ENCODE peak calls at places on chromosomes 1 and 21, in ten cellular contexts. B is CD8-positive, alpha-beta T cell; G is left ventricle myocardium inferior; L is HCT116; W is hepatocyte; P is AG09309; K is GM23338; V is transverse colon; A is fibroblast of lung; M is upper lobe of right lung. E is an unnamed sample.

GRCh38 chr1:16026723-16027484 is 5.1 kb downstream of the CLCNKA start:
- DNase-seq in K (peak), G (no peak), P (no peak), M (no peak), V (peak), L (no peak), A (no peak), W (peak), B (peak), E (no peak)

GRCh38 chr1:23867542-23867952 is 543 bp downstream of the FUCA1 start:
- DNase-seq in A (no peak), M (no peak), G (no peak), W (peak), K (peak), P (no peak), L (no peak), V (no peak), B (no peak), E (no peak)

GRCh38 chr1:240192851-240193250 is 101.2 kb downstream of the FMN2 start:
- DNase-seq in L (no peak), W (no peak), V (no peak), K (no peak), M (no peak), P (no peak), G (no peak), A (no peak), B (no peak), E (no peak)

GRCh38 chr1:17831619-17832018 is 76.5 kb downstream of the ACTL8 start:
- DNase-seq in M (no peak), K (peak), G (no peak), W (peak), V (no peak), L (no peak), A (peak), P (no peak), B (no peak), E (peak)

GRCh38 chr1:53141487-53142055 is 867 bp downstream of the SLC1A7 start:
- DNase-seq in K (no peak), A (no peak), W (no peak), B (no peak), G (no peak), P (no peak), L (no peak), M (no peak), V (no peak), E (no peak)

GRCh38 chr1:64881281-64881680 is 85.1 kb downstream of the JAK1 start:
- DNase-seq in G (no peak), B (no peak), V (no peak), W (no peak), L (no peak), K (no peak), M (no peak), P (peak), A (no peak), E (no peak)

GRCh38 chr1:42747125-42747524 is 7.1 kb upstream of the CLDN19 start:
- DNase-seq in B (peak), V (peak), P (no peak), W (peak), L (no peak), A (peak), G (peak), K (peak), M (no peak), E (peak)

GRCh38 chr1:41397943-41398342 is 36.7 kb downstream of the FOXO6 start:
- DNase-seq in W (no peak), G (no peak), P (no peak), B (no peak), M (no peak), L (no peak), V (no peak), K (no peak), A (no peak), E (no peak)

GRCh38 chr1:3221112-3222041 is 152.4 kb downstream of the PRDM16 start:
- DNase-seq in K (no peak), M (no peak), V (no peak), L (no peak), B (no peak), P (no peak), G (peak), A (no peak), W (no peak), E (no peak)

GRCh38 chr1:153531638-153532037 is 4.2 kb downstream of the S100A6 start:
- DNase-seq in W (no peak), V (no peak), B (no peak), G (no peak), K (no peak), P (no peak), M (peak), A (no peak), L (no peak), E (no peak)

GRCh38 chr1:10710489-10710888 is 86.0 kb downstream of the CASZ1 start:
- DNase-seq in W (no peak), A (no peak), L (no peak), G (no peak), P (no peak), B (no peak), K (no peak), M (no peak), V (no peak), E (no peak)

GRCh38 chr1:2413495-2414296 is 1.3 kb upstream of the PEX10 start:
- DNase-seq in P (no peak), B (no peak), K (peak), L (no peak), M (no peak), W (no peak), G (no peak), V (peak), A (no peak), E (no peak)

GRCh38 chr1:110450928-110451327 is at the start of gene PROK1:
- DNase-seq in B (no peak), A (no peak), G (no peak), K (no peak), P (no peak), V (no peak), M (no peak), L (no peak), W (no peak), E (no peak)

GRCh38 chr1:44072204-44072603 is 40.9 kb upstream of the SLC6A9 start:
- DNase-seq in W (no peak), A (peak), G (no peak), B (no peak), L (peak), V (no peak), K (no peak), P (peak), M (no peak), E (peak)

GRCh38 chr1:225494789-225495359 is 67.0 kb upstream of the LBR start:
- DNase-seq in M (no peak), W (no peak), G (no peak), A (no peak), K (no peak), B (no peak), P (no peak), V (no peak), L (no peak), E (no peak)

GRCh38 chr1:16067127-16067768 is 6.2 kb downstream of the FAM131C start:
- DNase-seq in K (peak), B (no peak), A (no peak), W (peak), G (peak), L (no peak), V (peak), M (no peak), P (no peak), E (no peak)

GRCh38 chr1:231357831-231358354 is 19.8 kb downstream of the SPRTN start:
- DNase-seq in M (no peak), P (peak), A (peak), V (peak), W (peak), K (peak), G (no peak), B (no peak), L (peak), E (peak)

GRCh38 chr1:206911064-206911663 is 10.6 kb downstream of the FCMR start:
- DNase-seq in B (no peak), K (peak), A (peak), G (no peak), M (no peak), V (no peak), L (no peak), W (peak), P (peak), E (peak)

GRCh38 chr1:2052756-2053155 is 2.5 kb downstream of the PRKCZ start:
- DNase-seq in A (no peak), L (no peak), V (no peak), W (no peak), M (no peak), K (no peak), B (no peak), G (no peak), P (no peak), E (no peak)

GRCh38 chr21:36155603-36156338 is 853 bp upstream of the DOP1B start:
- DNase-seq in L (no peak), A (no peak), B (no peak), P (no peak), K (peak), W (peak), M (peak), G (peak), V (peak), E (no peak)

GRCh38 chr1:907611-908451 is 15.9 kb upstream of the SAMD11 start:
- DNase-seq in B (no peak), L (no peak), W (no peak), V (peak), A (no peak), M (no peak), K (peak), P (no peak), G (no peak), E (no peak)

GRCh38 chr1:201739054-201739453 is 89.9 kb upstream of the IPO9 start:
- DNase-seq in V (no peak), L (no peak), B (no peak), G (no peak), W (no peak), A (no peak), M (no peak), P (no peak), K (peak), E (peak)

GRCh38 chr1:28190996-28191645 is 14.6 kb upstream of the PTAFR start:
- DNase-seq in M (peak), P (no peak), K (no peak), W (no peak), A (no peak), V (no peak), B (no peak), L (no peak), G (no peak), E (peak)

GRCh38 chr1:70807088-70807664 is 240.4 kb downstream of the PTGER3 start:
- DNase-seq in L (no peak), A (no peak), B (no peak), G (no peak), P (no peak), M (no peak), K (no peak), V (no peak), W (no peak), E (no peak)

GRCh38 chr1:193070942-193071341 is 11.5 kb downstream of the RO60 start:
- DNase-seq in V (no peak), G (no peak), A (no peak), L (no peak), K (peak), M (no peak), P (no peak), W (no peak), B (no peak), E (no peak)

GRCh38 chr1:19981507-19982312 is 2.3 kb upstream of the PLA2G2A start:
- DNase-seq in A (no peak), L (no peak), G (no peak), P (no peak), V (no peak), M (no peak), B (no peak), W (peak), K (no peak), E (no peak)

GRCh38 chr21:36316872-36317484 is 3.0 kb upstream of the MORC3 start:
- DNase-seq in V (no peak), G (no peak), W (no peak), L (no peak), B (no peak), M (no peak), K (no peak), A (no peak), P (no peak), E (no peak)

GRCh38 chr21:44434936-44435635 is 20.2 kb upstream of the LRRC3 start:
- DNase-seq in G (peak), M (peak), W (no peak), P (no peak), L (no peak), V (peak), K (no peak), A (no peak), B (no peak), E (no peak)

GRCh38 chr1:87219626-87220025 is 109.1 kb upstream of the LMO4 start:
- DNase-seq in P (no peak), K (no peak), L (no peak), M (no peak), A (peak), G (no peak), W (no peak), V (no peak), B (no peak), E (peak)
- H3K4me3 ChIP-seq in P (no peak), K (no peak), L (no peak), M (no peak), A (no peak), G (no peak), W (no peak), V (no peak), B (no peak), E (no peak)

GRCh38 chr1:72724951-72725863 is 442.9 kb upstream of the NEGR1 start:
- DNase-seq in V (no peak), K (peak), W (peak), G (no peak), A (no peak), M (peak), L (no peak), P (no peak), B (no peak), E (no peak)
- TF ChIP-seq CTCF in V (no peak), K (peak), W (peak), G (no peak), A (no peak), M (no peak), L (no peak), P (no peak), B (no peak), E (no peak)

GRCh38 chr1:234499119-234500039 is 20.4 kb upstream of the TARBP1 start:
- DNase-seq in B (peak), V (peak), W (peak), A (peak), G (peak), P (peak), M (peak), K (peak), L (peak), E (peak)
- H3K4me3 ChIP-seq in B (no peak), V (peak), W (no peak), A (peak), G (peak), P (peak), M (peak), K (no peak), L (no peak), E (no peak)

DNA sequence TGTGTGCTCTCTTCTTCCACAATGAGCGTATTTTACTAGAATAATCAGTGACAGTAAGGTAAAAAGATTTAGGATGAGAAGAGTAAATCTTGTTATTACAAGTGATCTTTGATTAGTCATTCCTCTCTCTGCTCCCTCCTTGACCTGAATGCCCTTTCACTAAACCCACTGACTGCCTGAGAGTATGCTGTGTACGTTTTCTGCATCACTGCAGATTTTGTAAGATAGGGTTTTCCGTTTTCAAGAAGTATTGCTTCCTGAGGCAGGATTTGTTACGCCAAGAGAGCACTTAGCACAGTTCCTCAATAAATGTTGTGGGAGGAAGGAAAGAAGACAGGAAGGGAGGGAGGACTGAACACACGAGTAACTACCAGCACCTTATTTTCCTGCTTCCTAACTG is 7.7 kb upstream of the LAMB3 start:
- DNase-seq in K (no peak), V (no peak), L (no peak), B (no peak), W (no peak), P (no peak), A (peak), G (no peak), M (no peak), E (no peak)
- TF ChIP-seq CTCF in K (no peak), V (no peak), L (no peak), B (no peak), W (no peak), P (no peak), A (no peak), G (no peak), M (no peak), E (no peak)

DNA sequence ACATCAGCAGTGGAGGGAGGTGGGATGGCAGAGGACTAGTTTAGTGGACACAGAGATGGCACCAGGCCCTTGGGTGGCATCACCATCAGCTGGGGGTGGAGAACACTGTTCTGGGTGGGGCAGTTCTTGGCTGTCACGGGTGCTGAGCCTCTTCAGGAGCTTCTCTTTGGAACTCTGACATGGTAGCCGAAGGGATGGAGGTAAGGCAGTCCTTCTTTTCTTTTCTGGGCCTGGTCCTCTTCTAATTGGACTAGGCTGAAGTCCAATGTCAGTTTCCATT is 8.3 kb upstream of the MEF2D start:
- DNase-seq in K (no peak), V (peak), G (no peak), P (no peak), L (no peak), A (no peak), M (no peak), B (no peak), W (no peak), E (no peak)
- H3K4me3 ChIP-seq in K (no peak), V (no peak), G (peak), P (no peak), L (no peak), A (no peak), M (no peak), B (no peak), W (no peak), E (no peak)

E was measured in cardiac fibroblast.